ENCODE peak calls at places on chromosomes 5 and 9, in eight cellular contexts. T is NCI-H460; Q is EH; P is activated T-helper 9 cell treated with anti-CD3 and anti-CD28 coated beads, Interleukin-2, amount 50 U/mL, for 16 hours; W is activated effector memory CD4-positive, alpha-beta T cell treated with anti-CD3 and anti-CD28 coated beads, Interleukin-2, amount 50 U/mL, for 16 hours; X is G401; F is activated T-helper 1 cell treated with anti-CD3 and anti-CD28 coated beads, Interleukin-12 subunit alpha, Interleukin-12 subunit beta, Interleukin-2, Interleukin-4 antibody, amounts not matched to agents 30 ng/mL and 10 ng/mL and 1 ng/mL, durations not matched to agents 14 hours and 24 hours and 36 hours; G is stimulated activated CD8-positive, alpha-beta memory T cell treated with anti-CD3 and anti-CD28 coated beads, Interleukin-15, amount 100 ng/mL, for 4 hours. S is an unnamed sample.
A peak's percentile ranks its signal among the peaks of the same experiment; 100 is the strongest.

GRCh38 chr5:157912621-157913325 is 53.8 kb upstream of the CLINT1 start:
- DNase-seq in F (no peak), T (no peak), X (no peak), W (no peak), P (no peak), Q (no peak), G (no peak), S (no peak)

GRCh38 chr9:83130541-83130940 is 67.6 kb upstream of the RASEF start:
- DNase-seq in X (no peak), F (no peak), P (no peak), G (no peak), Q (no peak), W (no peak), T (no peak), S (no peak)

GRCh38 chr5:34031966-34032365 is 11.0 kb downstream of the C1QTNF3 start:
- DNase-seq in G (no peak), P (no peak), F (no peak), T (no peak), X (no peak), Q (no peak), W (no peak), S (no peak)

GRCh38 chr5:57172466-57172961 is 1.3 kb upstream of the GPBP1 start:
- DNase-seq in X (peak; percentile 51), T (no peak), P (no peak), G (no peak), W (peak; percentile 71), F (no peak), Q (peak; percentile 28), S (peak; percentile 41)

GRCh38 chr9:127662617-127663016 is 44.2 kb upstream of the CFAP157 start:
- DNase-seq in P (no peak), W (no peak), T (no peak), F (no peak), X (peak; percentile 57), G (no peak), Q (no peak), S (no peak)

GRCh38 chr5:1755321-1755949 is 44.2 kb downstream of the MRPL36 start:
- DNase-seq in T (no peak), X (no peak), Q (no peak), G (no peak), P (no peak), W (peak; percentile 31), F (no peak), S (no peak)

GRCh38 chr5:29208026-29208425 is 1985.5 kb upstream of the CDH6 start:
- DNase-seq in G (no peak), W (no peak), X (no peak), Q (no peak), P (no peak), F (no peak), T (no peak), S (peak; percentile 29)

GRCh38 chr5:16889203-16889971 is 46.7 kb downstream of the MYO10 start:
- DNase-seq in G (no peak), W (no peak), X (no peak), F (no peak), Q (peak; percentile 86), P (no peak), T (peak; percentile 32), S (peak; percentile 80)

GRCh38 chr9:128636556-128637530 is 19.8 kb downstream of the DYNC2I2 start:
- DNase-seq in F (no peak), T (no peak), G (no peak), W (no peak), X (peak; percentile 36), Q (no peak), P (no peak), S (no peak)

S was measured in fibroblast of pulmonary artery.